ENCODE peak calls at places on chromosomes 6 and 20, in seven cellular contexts. W is spleen, J is mammary epithelial cell, B is sigmoid colon, Q is small intestine, V is tibial artery, P is psoas muscle. L is an unnamed sample.
A peak's percentile ranks its signal among the peaks of the same experiment; 100 is the strongest.

GRCh38 chr6:36120979-36121706 is 9.2 kb upstream of the MAPK13 start:
- DNase-seq in Q (peak; percentile 81), V (peak; percentile 71), W (peak; percentile 94), P (peak; percentile 70), J (peak; percentile 44), B (peak; percentile 69), L (peak; percentile 82)

GRCh38 chr6:31651602-31652191 is 764 bp downstream of the BAG6 start:
- DNase-seq in P (peak; percentile 88), Q (peak; percentile 83), W (no peak), J (peak; percentile 76), B (peak; percentile 91), V (peak; percentile 91), L (no peak)

GRCh38 chr6:42523158-42523814 is 40.5 kb upstream of the UBR2 start:
- DNase-seq in P (no peak), J (no peak), B (no peak), Q (no peak), V (no peak), W (no peak), L (no peak)

GRCh38 chr6:32837651-32838113 is 857 bp downstream of the TAP2 start:
- DNase-seq in V (no peak), W (no peak), J (peak; percentile 79), B (no peak), Q (peak; percentile 31), P (no peak), L (no peak)

GRCh38 chr6:111038534-111039252 is 48.6 kb upstream of the SLC16A10 start:
- DNase-seq in V (no peak), B (no peak), J (no peak), W (no peak), Q (no peak), P (no peak), L (no peak)

GRCh38 chr20:58393299-58393698 is 4.3 kb downstream of the VAPB start:
- DNase-seq in B (no peak), P (no peak), W (no peak), J (no peak), V (no peak), Q (no peak), L (no peak)

GRCh38 chr6:2030682-2031244 is 214.6 kb downstream of the GMDS start:
- DNase-seq in B (no peak), V (no peak), Q (no peak), J (no peak), P (no peak), W (no peak), L (no peak)

GRCh38 chr20:21390768-21391167 is 6.6 kb downstream of the NKX2-4 start:
- DNase-seq in V (no peak), B (no peak), W (no peak), P (no peak), Q (no peak), J (no peak), L (no peak)

GRCh38 chr6:134529921-134530320 is 212.0 kb upstream of the SGK1 start:
- DNase-seq in W (no peak), B (no peak), V (no peak), P (no peak), Q (no peak), J (peak; percentile 65), L (no peak)

GRCh38 chr20:8646026-8646425 is 422.9 kb upstream of the PLCB4 start:
- DNase-seq in J (peak; percentile 68), Q (no peak), W (no peak), V (no peak), B (no peak), P (no peak), L (no peak)

GRCh38 chr20:53934421-53935352 is 135.7 kb downstream of the BCAS1 start:
- DNase-seq in Q (no peak), J (peak; percentile 78), P (no peak), V (no peak), W (no peak), B (no peak), L (no peak)

GRCh38 chr20:63281741-63282665 is 9.4 kb downstream of the ARFGAP1 start:
- DNase-seq in W (no peak), P (no peak), B (no peak), Q (no peak), V (no peak), J (no peak), L (no peak)

GRCh38 chr20:32707691-32708581 is 34.2 kb upstream of the C20orf203 start:
- DNase-seq in P (no peak), Q (no peak), B (no peak), W (no peak), J (no peak), V (no peak), L (no peak)

GRCh38 chr6:43506171-43506570 is 4.0 kb downstream of the LRRC73 start:
- DNase-seq in B (no peak), J (no peak), Q (no peak), V (peak; percentile 57), W (peak; percentile 59), P (no peak), L (no peak)

GRCh38 chr6:131898718-131899117 is 52.5 kb downstream of the CCN2 start:
- DNase-seq in P (no peak), W (no peak), Q (no peak), V (no peak), B (no peak), J (no peak), L (no peak)

GRCh38 chr6:166317261-166318212 is 9.3 kb upstream of the PRR18 start:
- DNase-seq in P (no peak), W (no peak), Q (no peak), J (no peak), V (no peak), B (no peak), L (no peak)

GRCh38 chr6:114033606-114034005 is 62.7 kb upstream of the HDAC2 start:
- DNase-seq in V (no peak), P (no peak), Q (no peak), B (no peak), J (peak; percentile 6), W (no peak), L (no peak)

GRCh38 chr20:51313275-51313898 is 229.1 kb downstream of the NFATC2 start:
- DNase-seq in Q (no peak), J (no peak), B (no peak), P (no peak), V (no peak), W (no peak), L (no peak)

GRCh38 chr20:43911066-43911465 is 3.6 kb upstream of the TOX2 start:
- DNase-seq in P (no peak), W (no peak), Q (no peak), B (no peak), V (no peak), J (peak; percentile 76), L (no peak)

GRCh38 chr6:36984581-36985383 is 1.2 kb downstream of the MTCH1 start:
- DNase-seq in V (peak; percentile 77), B (peak; percentile 86), Q (no peak), P (peak; percentile 69), W (no peak), J (peak; percentile 30), L (no peak)

GRCh38 chr6:52552278-52552643 is 24.6 kb downstream of the TRAM2 start:
- DNase-seq in Q (no peak), B (no peak), W (no peak), V (no peak), P (no peak), J (no peak), L (no peak)
- H3K4me3 ChIP-seq in Q (no peak overlapping the region), B (peak overlapping the region; percentile 18), W (no peak overlapping the region), V (peak overlapping the region; percentile 3), P (no peak overlapping the region), J (no peak overlapping the region), L (no peak overlapping the region)

GRCh38 chr20:17619351-17620093 is 49.6 kb downstream of the DSTN start:
- DNase-seq in P (peak; percentile 47), B (peak; percentile 61), W (no peak), J (no peak), Q (no peak), V (peak; percentile 62), L (no peak)

GRCh38 chr20:17618673-17619013 is 48.8 kb downstream of the DSTN start:
- DNase-seq in B (no peak), W (no peak), J (no peak), Q (no peak), V (no peak), P (no peak), L (no peak)

GRCh38 chr20:17617212-17617867 is 47.5 kb downstream of the DSTN start:
- DNase-seq in P (peak; percentile 79), W (peak; percentile 81), B (peak; percentile 87), Q (peak; percentile 26), J (no peak), V (peak; percentile 89), L (peak; percentile 71)

GRCh38 chr20:17616480-17617211 is 46.8 kb downstream of the DSTN start:
- DNase-seq in W (peak; percentile 74), J (no peak), V (peak; percentile 64), Q (no peak), P (peak; percentile 50), B (peak; percentile 71), L (peak; percentile 41)

GRCh38 chr20:17617868-17618672 is 48.2 kb downstream of the DSTN start:
- DNase-seq in V (peak; percentile 69), Q (no peak), P (peak; percentile 51), W (peak; percentile 73), J (no peak), B (peak; percentile 72), L (peak; percentile 58)
- H3K36me3 ChIP-seq in V (peaks cover 58% of the 10 kb centered on the region), Q (peaks cover 28% of the 10 kb centered on the region), P (peaks cover 66% of the 10 kb centered on the region), W (peaks cover 100% of the 10 kb centered on the region), J (peaks cover 15% of the 10 kb centered on the region), B (peaks cover 63% of the 10 kb centered on the region), L (peaks cover 98% of the 10 kb centered on the region)

DNA sequence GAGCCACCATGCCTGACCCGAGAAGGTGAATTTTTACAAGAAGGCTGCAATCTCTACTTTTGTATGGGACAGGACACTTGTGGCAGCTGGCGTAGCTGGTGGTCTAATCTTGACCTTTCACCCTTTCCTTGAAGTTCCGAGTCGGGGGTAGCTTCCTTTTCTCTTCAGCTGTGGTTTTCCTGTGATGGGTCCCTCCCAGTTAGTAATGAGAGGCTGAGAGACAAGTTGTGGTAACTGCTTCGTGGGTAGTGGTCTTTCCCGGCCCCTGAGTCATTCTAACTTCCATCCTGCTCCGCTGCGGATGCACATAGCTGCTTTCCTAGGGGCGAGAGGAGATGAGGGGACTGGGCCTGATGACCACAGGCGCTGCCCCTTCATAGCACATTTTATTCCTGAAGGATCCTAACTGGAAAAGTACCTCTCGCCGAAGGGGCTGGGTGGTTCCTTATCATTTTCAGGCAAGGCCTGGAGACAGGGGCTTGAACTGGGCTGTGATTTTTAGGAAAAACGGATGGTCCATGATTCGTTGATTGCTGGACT is 3.1 kb downstream of the SYNJ2 start:
- DNase-seq in Q (no peak), B (peak; percentile 39), J (no peak), P (no peak), V (no peak), W (peak; percentile 33), L (no peak)
- H3K4me3 ChIP-seq in Q (no peak overlapping the region), B (no peak overlapping the region), J (no peak overlapping the region), P (no peak overlapping the region), V (no peak overlapping the region), W (no peak overlapping the region), L (no peak overlapping the region)

GRCh38 chr6:160055813-160056212 is 65.8 kb upstream of the SLC22A1 start:
- DNase-seq in B (no peak), Q (no peak), J (no peak), P (no peak), V (no peak), W (no peak), L (no peak)

GRCh38 chr6:160060920-160061447 is 60.6 kb upstream of the SLC22A1 start:
- DNase-seq in Q (no peak), J (no peak), B (no peak), W (no peak), V (no peak), P (no peak), L (no peak)

GRCh38 chr6:160060221-160060620 is 61.4 kb upstream of the SLC22A1 start:
- DNase-seq in B (no peak), P (no peak), V (no peak), J (no peak), W (no peak), Q (no peak), L (no peak)

GRCh38 chr6:160057080-160057479 is 64.5 kb upstream of the SLC22A1 start:
- DNase-seq in Q (peak; percentile 3), W (no peak), V (no peak), B (no peak), P (no peak), J (no peak), L (no peak)

GRCh38 chr6:160058603-160059215 is 62.9 kb upstream of the SLC22A1 start:
- DNase-seq in W (no peak), V (no peak), J (no peak), Q (peak; percentile 13), P (no peak), B (no peak), L (no peak)
- H3K36me3 ChIP-seq in W (peaks cover 100% of the 10 kb centered on the region), V (peaks cover 85% of the 10 kb centered on the region), J (peaks cover 32% of the 10 kb centered on the region), Q (peaks cover 22% of the 10 kb centered on the region), P (peaks cover 97% of the 10 kb centered on the region), B (peaks cover 98% of the 10 kb centered on the region), L (peaks cover 97% of the 10 kb centered on the region)